ENCODE peak calls at places on chromosomes 3 and 15, in five cellular contexts. I is fibroblast of lung, X is hepatocyte, J is HCT116, R is astrocyte. P is an unnamed sample. For H3K4me1, the result is how much of the 10 kb centered on the place peaks cover.

GRCh38 chr15:68218847-68219798 is 10.4 kb downstream of the CLN6 start:
- DNase-seq in I (no peak), X (no peak), J (no peak), R (no peak), P (no peak)

GRCh38 chr15:38696790-38697495 is 132.3 kb upstream of the RASGRP1 start:
- DNase-seq in I (no peak), X (no peak), J (no peak), R (no peak), P (no peak)

GRCh38 chr3:23751485-23751811 is 54.3 kb upstream of the UBE2E1 start:
- DNase-seq in I (peak), X (no peak), J (no peak), R (peak), P (no peak)

GRCh38 chr3:130291148-130291547 is 54.3 kb upstream of the COL6A5 start:
- DNase-seq in I (no peak), X (no peak), J (no peak), R (no peak), P (no peak)

GRCh38 chr15:99115300-99116215 is 10.7 kb downstream of the SYNM start:
- DNase-seq in I (no peak), X (no peak), J (no peak), R (no peak), P (no peak)

GRCh38 chr3:78519281-78519680 is 1248.5 kb downstream of the ROBO1 start:
- DNase-seq in I (peak), X (no peak), J (no peak), R (peak), P (no peak)

GRCh38 chr3:154126651-154127050 is 5.5 kb downstream of the ARHGEF26 start:
- DNase-seq in I (no peak), X (no peak), J (no peak), R (no peak), P (no peak)

GRCh38 chr3:173553635-173554280 is 156.2 kb downstream of the NLGN1 start:
- DNase-seq in I (peak), X (peak), J (peak), R (peak), P (no peak)

GRCh38 chr3:126365351-126366274 is 8.4 kb upstream of the KLF15 start:
- DNase-seq in I (no peak), X (no peak), J (no peak), R (no peak), P (no peak)

GRCh38 chr3:196207833-196208607 is 3.2 kb downstream of the ZDHHC19 start:
- DNase-seq in I (no peak), X (peak), J (no peak), R (no peak), P (no peak)

GRCh38 chr3:188077160-188077812 is 76.7 kb upstream of the LPP start:
- DNase-seq in I (no peak), X (no peak), J (no peak), R (no peak), P (no peak)

GRCh38 chr15:78636378-78636859 is 4.6 kb downstream of the CHRNB4 start:
- DNase-seq in I (no peak), X (no peak), J (no peak), R (no peak), P (no peak)

GRCh38 chr3:41565003-41565402 is 365.7 kb downstream of the CTNNB1 start:
- DNase-seq in I (no peak), X (no peak), J (no peak), R (no peak), P (no peak)

GRCh38 chr3:151085889-151086483 is 522 bp downstream of the MED12L start:
- DNase-seq in I (peak), X (peak), J (no peak), R (peak), P (no peak)

GRCh38 chr3:133712017-133712416 is 34.2 kb upstream of the TF start:
- DNase-seq in I (no peak), X (no peak), J (no peak), R (no peak), P (no peak)

GRCh38 chr15:45549831-45550230 is 27.3 kb upstream of the SLC30A4 start:
- DNase-seq in I (peak), X (no peak), J (no peak), R (peak), P (peak)

GRCh38 chr15:76863123-76863522 is 42.0 kb downstream of the SCAPER start:
- DNase-seq in I (no peak), X (no peak), J (no peak), R (no peak), P (no peak)

GRCh38 chr3:152317956-152318355 is 49.2 kb downstream of the MBNL1 start:
- DNase-seq in I (peak), X (no peak), J (no peak), R (peak), P (no peak)

GRCh38 chr3:126352476-126353454 is 4.4 kb downstream of the KLF15 start:
- DNase-seq in I (no peak), X (no peak), J (no peak), R (no peak), P (no peak)

DNA sequence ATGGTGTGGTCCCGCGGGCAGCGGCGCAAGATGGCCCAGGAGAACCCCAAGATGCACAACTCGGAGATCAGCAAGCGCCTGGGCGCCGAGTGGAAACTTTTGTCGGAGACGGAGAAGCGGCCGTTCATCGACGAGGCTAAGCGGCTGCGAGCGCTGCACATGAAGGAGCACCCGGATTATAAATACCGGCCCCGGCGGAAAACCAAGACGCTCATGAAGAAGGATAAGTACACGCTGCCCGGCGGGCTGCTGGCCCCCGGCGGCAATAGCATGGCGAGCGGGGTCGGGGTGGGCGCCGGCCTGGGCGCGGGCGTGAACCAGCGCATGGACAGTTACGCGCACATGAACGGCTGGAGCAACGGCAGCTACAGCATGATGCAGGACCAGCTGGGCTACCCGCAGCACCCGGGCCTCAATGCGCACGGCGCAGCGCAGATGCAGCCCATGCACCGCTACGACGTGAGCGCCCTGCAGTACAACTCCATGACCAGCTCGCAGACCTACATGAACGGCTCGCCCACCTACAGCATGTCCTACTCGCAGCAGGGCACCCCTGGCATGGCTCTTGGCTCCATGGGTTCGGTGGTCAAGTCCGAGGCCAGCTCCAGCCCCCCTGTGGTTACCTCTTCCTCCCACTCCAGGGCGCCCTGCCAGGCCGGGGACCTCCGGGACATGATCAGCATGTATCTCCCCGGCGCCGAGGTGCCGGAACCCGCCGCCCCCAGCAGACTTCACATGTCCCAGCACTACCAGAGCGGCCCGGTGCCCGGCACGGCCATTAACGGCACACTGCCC is 977 bp downstream of the SOX2 start:
- DNase-seq in I (peak), X (peak), J (no peak), R (peak), P (no peak)
- TF ChIP-seq EZH2 in I (peak), X (peak), J (no peak), R (peak), P (peak)

DNA sequence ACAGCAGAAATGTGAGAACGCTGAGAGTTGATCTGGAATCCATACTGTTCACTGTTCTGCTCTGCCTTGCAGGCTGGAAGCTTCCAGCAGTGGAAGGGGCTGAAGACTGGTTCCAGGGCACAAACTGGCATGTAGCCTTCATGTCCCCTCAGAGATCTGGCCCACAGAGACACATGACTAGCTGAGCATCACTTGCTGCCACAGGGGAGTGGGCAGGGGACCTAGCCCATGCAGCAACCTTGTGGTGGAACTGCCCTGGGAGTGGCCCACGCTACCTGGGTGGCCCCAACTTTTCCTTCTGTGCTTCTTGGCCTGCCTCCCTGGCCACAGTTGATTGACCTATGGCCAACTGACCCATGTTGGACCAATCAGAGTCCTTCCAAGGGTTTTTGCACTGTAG is 98.1 kb downstream of the TPRA1 start:
- DNase-seq in I (no peak), X (no peak), J (no peak), R (no peak), P (no peak)
- H3K4me1 ChIP-seq in I (under half), X (under half), J (under half), R (under half), P (under half)

GRCh38 chr3:31978553-31978952 is 2.5 kb downstream of the OSBPL10 start:
- DNase-seq in I (no peak), X (no peak), J (no peak), R (no peak), P (no peak)
- H2AFZ ChIP-seq in I (no peak), X (no peak), J (no peak), R (no peak), P (no peak)

DNA sequence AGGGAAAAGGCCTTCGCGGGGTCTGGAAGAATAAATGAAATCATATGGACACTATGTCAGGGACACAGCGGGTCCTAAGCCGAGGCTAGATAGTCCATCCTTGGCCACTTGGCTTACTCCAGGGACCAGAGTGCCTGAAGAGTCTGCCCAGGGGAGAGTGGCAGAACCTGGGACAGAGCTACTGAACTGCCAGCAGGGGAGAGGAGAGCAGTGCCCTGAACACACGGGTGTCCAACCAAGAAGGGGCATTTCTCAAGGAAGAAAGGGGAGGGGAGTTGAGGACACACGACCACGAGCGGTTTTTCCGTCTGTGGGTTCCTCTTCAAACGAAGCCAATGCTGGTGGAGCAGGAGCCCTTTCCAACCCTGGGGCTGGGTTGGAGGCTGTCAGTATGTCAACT is 1.0 kb downstream of the ACAN start:
- DNase-seq in I (no peak), X (no peak), J (no peak), R (no peak), P (no peak)
- TF ChIP-seq EZH2 in I (no peak), X (no peak), J (no peak), R (no peak), P (no peak)

DNA sequence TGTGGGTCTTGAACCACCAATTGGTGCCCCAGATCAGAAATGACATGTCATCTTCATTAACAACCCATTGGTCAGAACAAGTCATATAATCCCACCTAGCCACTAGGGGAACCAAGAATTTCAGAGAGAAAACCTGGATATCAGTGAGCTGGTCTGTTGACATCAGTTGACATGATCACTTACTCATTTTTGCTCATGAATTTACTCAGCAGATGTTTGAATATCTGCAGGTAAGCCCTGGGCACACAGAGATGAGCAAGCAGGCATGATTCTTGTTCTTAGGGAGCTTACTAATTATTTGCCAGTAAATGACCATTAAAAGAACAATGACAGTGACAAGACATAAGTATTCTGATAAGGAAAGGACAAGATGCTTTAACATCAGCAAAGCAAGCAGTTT is 64.3 kb upstream of the PLCL2 start:
- DNase-seq in I (no peak), X (no peak), J (no peak), R (no peak), P (no peak)
- H3K4me1 ChIP-seq in I (under half), X (under half), J (under half), R (under half), P (under half)

GRCh38 chr3:106435899-106436453 is 567.2 kb upstream of the CBLB start:
- DNase-seq in I (no peak), X (no peak), J (no peak), R (no peak), P (no peak)

GRCh38 chr3:106428565-106428994 is 559.8 kb upstream of the CBLB start:
- DNase-seq in I (peak), X (peak), J (no peak), R (peak), P (peak)

GRCh38 chr3:106431698-106432097 is 562.9 kb upstream of the CBLB start:
- DNase-seq in I (peak), X (no peak), J (no peak), R (no peak), P (no peak)
- H2AFZ ChIP-seq in I (peak), X (no peak), J (no peak), R (no peak), P (no peak)

P was measured in keratinocyte.